ENCODE peak calls at places on chromosomes 2 and 18, in six cellular contexts. One of them, this sample, is unnamed.

GRCh38 chr2:221608442-221608841 is 36.3 kb upstream of the EPHA4 start:
- DNase-seq in activated CD8-positive, alpha-beta T cell treated with anti-CD3 and anti-CD28 coated beads, Interleukin-2, amount 10 ng/mL, durations not matched to agents 7 days and 5 days: no peak
- DNase-seq in heart right ventricle: no peak
- DNase-seq in activated CD8-positive, alpha-beta memory T cell treated with anti-CD3 and anti-CD28 coated beads, Interleukin-2, amount 50 U/mL, for 4 hours: no peak
- DNase-seq in activated CD4-positive, alpha-beta T cell treated with anti-CD3 and anti-CD28 coated beads for 4 hours: no peak
- DNase-seq in adrenal gland: no peak
- DNase-seq in this sample: no peak

GRCh38 chr2:146990311-146990781 is 854.5 kb upstream of the ACVR2A start:
- DNase-seq in activated CD8-positive, alpha-beta T cell treated with anti-CD3 and anti-CD28 coated beads, Interleukin-2, amount 10 ng/mL, durations not matched to agents 7 days and 5 days: no peak
- DNase-seq in heart right ventricle: no peak
- DNase-seq in activated CD8-positive, alpha-beta memory T cell treated with anti-CD3 and anti-CD28 coated beads, Interleukin-2, amount 50 U/mL, for 4 hours: no peak
- DNase-seq in activated CD4-positive, alpha-beta T cell treated with anti-CD3 and anti-CD28 coated beads for 4 hours: no peak
- DNase-seq in adrenal gland: no peak
- DNase-seq in this sample: no peak

GRCh38 chr2:105597011-105597830 is 147.5 kb upstream of the NCK2 start:
- DNase-seq in activated CD8-positive, alpha-beta T cell treated with anti-CD3 and anti-CD28 coated beads, Interleukin-2, amount 10 ng/mL, durations not matched to agents 7 days and 5 days: no peak
- DNase-seq in heart right ventricle: no peak
- DNase-seq in activated CD8-positive, alpha-beta memory T cell treated with anti-CD3 and anti-CD28 coated beads, Interleukin-2, amount 50 U/mL, for 4 hours: no peak
- DNase-seq in activated CD4-positive, alpha-beta T cell treated with anti-CD3 and anti-CD28 coated beads for 4 hours: no peak
- DNase-seq in adrenal gland: no peak
- DNase-seq in this sample: no peak

GRCh38 chr2:187360286-187360685 is 87.8 kb downstream of the CALCRL start:
- DNase-seq in activated CD8-positive, alpha-beta T cell treated with anti-CD3 and anti-CD28 coated beads, Interleukin-2, amount 10 ng/mL, durations not matched to agents 7 days and 5 days: no peak
- DNase-seq in heart right ventricle: no peak
- DNase-seq in activated CD8-positive, alpha-beta memory T cell treated with anti-CD3 and anti-CD28 coated beads, Interleukin-2, amount 50 U/mL, for 4 hours: no peak
- DNase-seq in activated CD4-positive, alpha-beta T cell treated with anti-CD3 and anti-CD28 coated beads for 4 hours: no peak
- DNase-seq in adrenal gland: no peak
- DNase-seq in this sample: no peak

GRCh38 chr18:76672627-76673026 is 149.7 kb upstream of the ZNF236 start:
- DNase-seq in activated CD8-positive, alpha-beta T cell treated with anti-CD3 and anti-CD28 coated beads, Interleukin-2, amount 10 ng/mL, durations not matched to agents 7 days and 5 days: no peak
- DNase-seq in heart right ventricle: no peak
- DNase-seq in activated CD8-positive, alpha-beta memory T cell treated with anti-CD3 and anti-CD28 coated beads, Interleukin-2, amount 50 U/mL, for 4 hours: no peak
- DNase-seq in activated CD4-positive, alpha-beta T cell treated with anti-CD3 and anti-CD28 coated beads for 4 hours: no peak
- DNase-seq in adrenal gland: no peak
- DNase-seq in this sample: no peak

GRCh38 chr2:98378901-98379300 is 32.6 kb downstream of the CNGA3 start:
- DNase-seq in activated CD8-positive, alpha-beta T cell treated with anti-CD3 and anti-CD28 coated beads, Interleukin-2, amount 10 ng/mL, durations not matched to agents 7 days and 5 days: no peak
- DNase-seq in heart right ventricle: peak; percentile 68
- DNase-seq in activated CD8-positive, alpha-beta memory T cell treated with anti-CD3 and anti-CD28 coated beads, Interleukin-2, amount 50 U/mL, for 4 hours: no peak
- DNase-seq in activated CD4-positive, alpha-beta T cell treated with anti-CD3 and anti-CD28 coated beads for 4 hours: no peak
- DNase-seq in adrenal gland: peak; percentile 66
- DNase-seq in this sample: no peak

GRCh38 chr2:157055660-157056199 is 201.8 kb upstream of the GALNT5 start:
- DNase-seq in activated CD8-positive, alpha-beta T cell treated with anti-CD3 and anti-CD28 coated beads, Interleukin-2, amount 10 ng/mL, durations not matched to agents 7 days and 5 days: no peak
- DNase-seq in heart right ventricle: no peak
- DNase-seq in activated CD8-positive, alpha-beta memory T cell treated with anti-CD3 and anti-CD28 coated beads, Interleukin-2, amount 50 U/mL, for 4 hours: no peak
- DNase-seq in activated CD4-positive, alpha-beta T cell treated with anti-CD3 and anti-CD28 coated beads for 4 hours: no peak
- DNase-seq in adrenal gland: no peak
- DNase-seq in this sample: peak; percentile 3

GRCh38 chr2:179240481-179241451 is 23.9 kb downstream of the SESTD1 start:
- DNase-seq in activated CD8-positive, alpha-beta T cell treated with anti-CD3 and anti-CD28 coated beads, Interleukin-2, amount 10 ng/mL, durations not matched to agents 7 days and 5 days: no peak
- DNase-seq in heart right ventricle: no peak
- DNase-seq in activated CD8-positive, alpha-beta memory T cell treated with anti-CD3 and anti-CD28 coated beads, Interleukin-2, amount 50 U/mL, for 4 hours: no peak
- DNase-seq in activated CD4-positive, alpha-beta T cell treated with anti-CD3 and anti-CD28 coated beads for 4 hours: no peak
- DNase-seq in adrenal gland: no peak
- DNase-seq in this sample: no peak

GRCh38 chr2:151438506-151438905 is 28.8 kb downstream of the RIF1 start:
- DNase-seq in activated CD8-positive, alpha-beta T cell treated with anti-CD3 and anti-CD28 coated beads, Interleukin-2, amount 10 ng/mL, durations not matched to agents 7 days and 5 days: no peak
- DNase-seq in heart right ventricle: no peak
- DNase-seq in activated CD8-positive, alpha-beta memory T cell treated with anti-CD3 and anti-CD28 coated beads, Interleukin-2, amount 50 U/mL, for 4 hours: no peak
- DNase-seq in activated CD4-positive, alpha-beta T cell treated with anti-CD3 and anti-CD28 coated beads for 4 hours: no peak
- DNase-seq in adrenal gland: no peak
- DNase-seq in this sample: no peak

GRCh38 chr2:150619607-150620330 is 132.3 kb upstream of the RND3 start:
- DNase-seq in activated CD8-positive, alpha-beta T cell treated with anti-CD3 and anti-CD28 coated beads, Interleukin-2, amount 10 ng/mL, durations not matched to agents 7 days and 5 days: no peak
- DNase-seq in heart right ventricle: no peak
- DNase-seq in activated CD8-positive, alpha-beta memory T cell treated with anti-CD3 and anti-CD28 coated beads, Interleukin-2, amount 50 U/mL, for 4 hours: no peak
- DNase-seq in activated CD4-positive, alpha-beta T cell treated with anti-CD3 and anti-CD28 coated beads for 4 hours: no peak
- DNase-seq in adrenal gland: peak; percentile 39
- DNase-seq in this sample: no peak

This sample was measured in OCI-LY7.